ENCODE peak calls at places on chromosomes 13 and 19, in nine cellular contexts. X is neural crest cell; C is NCI-H1436; R is stimulated activated effector memory CD8-positive, alpha-beta T cell treated with anti-CD3 and anti-CD28 coated beads, Interleukin-12 subunit alpha, Interleukin-12 subunit beta, amount 100 ng/mL, for 72 hours; B is Panc1; W is activated T-helper 1 cell treated with Interleukin-2 at 50 U/mL for 16 hours; J is HFFc6; N is H1; A is T-helper 2 cell. K is an unnamed sample.

GRCh38 chr13:66138172-66138811 is 1091.8 kb downstream of the PCDH9 start:
- DNase-seq in X (no peak), C (no peak), R (no peak), B (no peak), W (no peak), J (no peak), N (no peak), A (peak), K (peak)

GRCh38 chr19:7069904-7070226 is 362 bp downstream of the ZNF557 start:
- DNase-seq in X (no peak), C (no peak), R (no peak), B (no peak), W (no peak), J (peak), N (no peak), A (peak), K (no peak)

GRCh38 chr19:31883299-31883990 is 462.0 kb upstream of the ZNF507 start:
- DNase-seq in X (no peak), C (no peak), R (no peak), B (no peak), W (no peak), J (no peak), N (no peak), A (no peak), K (no peak)

GRCh38 chr19:34273121-34273845 is 18.9 kb downstream of the GARRE1 start:
- DNase-seq in X (no peak), C (no peak), R (no peak), B (no peak), W (no peak), J (no peak), N (no peak), A (no peak), K (no peak)

GRCh38 chr19:17754634-17755532 is 3.6 kb downstream of the FCHO1 start:
- DNase-seq in X (no peak), C (no peak), R (no peak), B (no peak), W (no peak), J (no peak), N (no peak), A (no peak), K (no peak)

GRCh38 chr19:19074172-19074905 is 10.5 kb downstream of the SLC25A42 start:
- DNase-seq in X (no peak), C (peak), R (no peak), B (no peak), W (no peak), J (no peak), N (no peak), A (no peak), K (no peak)

GRCh38 chr13:26965976-26966375 is 205.4 kb upstream of the GPR12 start:
- DNase-seq in X (no peak), C (no peak), R (no peak), B (no peak), W (no peak), J (no peak), N (no peak), A (no peak), K (peak)

GRCh38 chr13:105428816-105429215 is 1106.6 kb downstream of the EFNB2 start:
- DNase-seq in X (no peak), C (no peak), R (no peak), B (no peak), W (no peak), J (no peak), N (no peak), A (no peak), K (no peak)